ENCODE peak calls at places on chromosomes 6 and 20, in ten cellular contexts. E is activated T-helper 1 cell treated with anti-CD3 and anti-CD28 coated beads, Interleukin-2, amount 50 U/mL, for 16 hours; U is naive thymus-derived CD8-positive, alpha-beta T cell; H is fibroblast of mammary gland; C is activated naive CD4-positive, alpha-beta T cell; B is G401; A is NCI-H1092 treated with DMSO at 0.1 percent for 48 hours; M is AML-193; D is GM23248; L is A172. Z is an unnamed sample.

GRCh38 chr6:56856036-56856580 is 98.8 kb upstream of the BEND6 start:
- DNase-seq in M (no peak), H (no peak), U (no peak), D (no peak), B (no peak), A (no peak), C (no peak), E (no peak), L (no peak), Z (no peak)

GRCh38 chr20:63218701-63219446 is 2.9 kb upstream of the YTHDF1 start:
- DNase-seq in M (no peak), C (no peak), A (no peak), D (no peak), E (no peak), U (no peak), L (no peak), H (no peak), B (no peak), Z (no peak)

GRCh38 chr20:573414-574296 is 30.1 kb upstream of the CSNK2A1 start:
- DNase-seq in L (no peak), D (no peak), A (no peak), M (no peak), U (no peak), C (no peak), E (no peak), B (no peak), H (no peak), Z (no peak)

GRCh38 chr20:63093966-63094766 is 87.4 kb upstream of the BHLHE23 start:
- DNase-seq in E (no peak), M (no peak), H (no peak), C (no peak), A (no peak), D (no peak), L (no peak), B (no peak), U (no peak), Z (no peak)

GRCh38 chr6:106658469-106658868 is 29.1 kb downstream of the QRSL1 start:
- DNase-seq in L (no peak), U (no peak), E (no peak), M (peak), H (peak), A (no peak), D (peak), C (no peak), B (no peak), Z (no peak)

GRCh38 chr20:59006864-59007757 is at the start of gene CTSZ:
- DNase-seq in A (no peak), U (peak), M (no peak), D (peak), L (peak), B (no peak), C (no peak), H (peak), E (no peak), Z (peak)

GRCh38 chr6:722608-723007 is 29.7 kb upstream of the EXOC2 start:
- DNase-seq in D (peak), B (no peak), H (peak), U (no peak), L (no peak), C (no peak), M (peak), A (no peak), E (no peak), Z (peak)

GRCh38 chr6:156976144-156977088 is 199.2 kb downstream of the ARID1B start:
- DNase-seq in D (peak), H (peak), A (peak), U (no peak), E (no peak), L (peak), B (no peak), M (no peak), C (no peak), Z (no peak)

GRCh38 chr6:17300637-17301036 is 19.5 kb downstream of the RBM24 start:
- DNase-seq in B (no peak), C (no peak), A (no peak), M (no peak), U (no peak), E (no peak), L (no peak), H (no peak), D (no peak), Z (no peak)

GRCh38 chr6:166583230-166583629 is 3.2 kb downstream of the RAMACL start:
- DNase-seq in M (no peak), E (no peak), C (no peak), H (no peak), A (no peak), L (no peak), B (no peak), D (no peak), U (no peak), Z (no peak)

GRCh38 chr6:1832844-1833787 is 223.4 kb downstream of the FOXC1 start:
- DNase-seq in D (no peak), H (no peak), M (no peak), B (peak), C (no peak), E (no peak), A (peak), L (no peak), U (no peak), Z (peak)

GRCh38 chr20:49346682-49347081 is 68.8 kb upstream of the ZNFX1 start:
- DNase-seq in U (no peak), E (no peak), L (no peak), C (no peak), M (no peak), A (no peak), D (peak), B (no peak), H (no peak), Z (no peak)

GRCh38 chr20:57427239-57428127 is 36.3 kb downstream of the RBM38 start:
- DNase-seq in C (no peak), B (no peak), M (no peak), D (no peak), A (no peak), E (no peak), H (no peak), U (no peak), L (no peak), Z (no peak)

GRCh38 chr20:59270380-59270779 is 30.0 kb upstream of the EDN3 start:
- DNase-seq in H (no peak), B (no peak), A (no peak), U (no peak), L (no peak), D (no peak), E (no peak), C (no peak), M (no peak), Z (no peak)

GRCh38 chr20:44961868-44962267 is 1.7 kb upstream of the TOMM34 start:
- DNase-seq in L (peak), C (no peak), E (no peak), D (peak), A (no peak), U (no peak), M (no peak), B (no peak), H (peak), Z (no peak)

Z was measured in KBM-7.